ENCODE peak calls at places on chromosome 15, in five cellular contexts. F is MCF 10A; T is effector memory CD8-positive, alpha-beta T cell; I is mucosa of gallbladder; Q is posterior cingulate gyrus. X is an unnamed sample.

GRCh38 chr15:66007663-66008262 is 138.5 kb downstream of the RAB11A start:
- DNase-seq in Q (no peak), F (no peak), T (no peak), I (no peak), X (no peak)

GRCh38 chr15:40844543-40844981 is 714 bp downstream of the SPINT1 start:
- DNase-seq in Q (no peak), F (peak; percentile 49), I (no peak), T (peak; percentile 31), X (peak; percentile 67)

GRCh38 chr15:40100947-40101905 is 7.5 kb downstream of the BMF start:
- DNase-seq in Q (no peak), I (peak; percentile 54), T (no peak), F (no peak), X (no peak)

GRCh38 chr15:78364233-78364632 is 24.1 kb downstream of the CRABP1 start:
- DNase-seq in F (no peak), T (no peak), Q (peak; percentile 77), I (no peak), X (no peak)

GRCh38 chr15:67906382-67906781 is 66.5 kb upstream of the RNU6-1 start:
- DNase-seq in F (no peak), T (no peak), I (no peak), Q (no peak), X (no peak)

GRCh38 chr15:66085128-66085527 is 168.4 kb downstream of the MEGF11 start:
- DNase-seq in Q (no peak), I (no peak), T (no peak), F (peak; percentile 18), X (no peak)

GRCh38 chr15:90873998-90874605 is 5.7 kb downstream of the FURIN start:
- DNase-seq in T (no peak), Q (no peak), F (peak; percentile 23), I (peak; percentile 57), X (no peak)

GRCh38 chr15:74179983-74180688 is 6.6 kb downstream of the ISLR start:
- DNase-seq in T (no peak), I (no peak), F (peak; percentile 83), Q (peak; percentile 6), X (no peak)

GRCh38 chr15:28105224-28105791 is 6.2 kb upstream of the OCA2 start:
- DNase-seq in F (no peak), T (no peak), I (no peak), Q (no peak), X (peak; percentile 37)

GRCh38 chr15:66482539-66482938 is 15.0 kb downstream of the SNAPC5 start:
- DNase-seq in F (no peak), T (no peak), Q (peak; percentile 68), I (no peak), X (no peak)

GRCh38 chr15:28267727-28268126 is 54.3 kb downstream of the HERC2 start:
- DNase-seq in F (no peak), Q (no peak), T (no peak), I (no peak), X (no peak)

GRCh38 chr15:67907175-67907723 is 67.4 kb upstream of the RNU6-1 start:
- DNase-seq in Q (peak; percentile 66), F (no peak), I (no peak), T (no peak), X (no peak)

GRCh38 chr15:64841258-64842098 is at the start of gene PLEKHO2:
- DNase-seq in I (peak; percentile 94), Q (peak; percentile 90), F (peak; percentile 93), T (peak; percentile 85), X (peak; percentile 98)

GRCh38 chr15:46933332-46933731 is 784.0 kb upstream of the SEMA6D start:
- DNase-seq in Q (no peak), T (no peak), I (no peak), F (no peak), X (no peak)

GRCh38 chr15:33612721-33613304 is 302.0 kb downstream of the RYR3 start:
- DNase-seq in F (no peak), T (no peak), I (no peak), Q (no peak), X (no peak)

X was measured in ecto neural progenitor cell.